ENCODE peak calls at places on chromosomes 1 and 21, in seven cellular contexts. L is cardiac muscle cell; B is A549; P is dorsolateral prefrontal cortex; V is CD8-positive, alpha-beta memory T cell; G is suprapubic skin; U is tibial artery. A is an unnamed sample.

GRCh38 chr1:228015276-228016180 is 8.7 kb downstream of the WNT3A start:
- DNase-seq in G (no peak), V (peak; percentile 35), L (peak; percentile 62), B (peak; percentile 48), P (no peak), U (no peak), A (no peak)

GRCh38 chr1:182192215-182192614 is 130.7 kb upstream of the ZNF648 start:
- DNase-seq in P (no peak), U (no peak), B (no peak), V (no peak), G (no peak), L (no peak), A (no peak)

GRCh38 chr21:20971296-20971921 is 26.8 kb upstream of the NCAM2 start:
- DNase-seq in P (peak; percentile 19), G (no peak), U (no peak), L (peak; percentile 72), B (no peak), V (no peak), A (peak; percentile 25)

GRCh38 chr1:153566414-153567371 is 1.0 kb upstream of the S100A2 start:
- DNase-seq in V (peak; percentile 89), G (peak; percentile 99), L (peak; percentile 98), B (peak; percentile 99), P (no peak), U (peak; percentile 98), A (peak; percentile 96)

GRCh38 chr1:112698366-112699310 is 8.3 kb downstream of the RHOC start:
- DNase-seq in L (no peak), P (no peak), G (no peak), U (no peak), V (peak; percentile 47), B (no peak), A (no peak)

GRCh38 chr1:43914576-43915525 is 18.8 kb upstream of the ARTN start:
- DNase-seq in V (no peak), P (no peak), G (no peak), U (no peak), B (no peak), L (no peak), A (no peak)

GRCh38 chr1:156160744-156161181 is 7.4 kb downstream of the SEMA4A start:
- DNase-seq in P (peak; percentile 88), G (peak; percentile 92), B (no peak), V (peak; percentile 70), U (peak; percentile 95), L (peak; percentile 78), A (peak; percentile 41)

GRCh38 chr1:201312298-201312697 is 29.0 kb downstream of the PKP1 start:
- DNase-seq in B (no peak), L (no peak), U (no peak), V (no peak), G (no peak), P (no peak), A (no peak)

GRCh38 chr1:42043182-42043581 is 110.0 kb upstream of the GUCA2B start:
- DNase-seq in G (no peak), V (no peak), L (peak; percentile 49), U (no peak), B (no peak), P (no peak), A (no peak)

GRCh38 chr1:232428781-232429530 is 201.0 kb downstream of the SIPA1L2 start:
- DNase-seq in B (no peak), L (peak; percentile 34), V (no peak), U (no peak), G (no peak), P (no peak), A (peak; percentile 26)

GRCh38 chr1:90387825-90388224 is 329.3 kb downstream of the BARHL2 start:
- DNase-seq in G (no peak), L (peak; percentile 40), U (peak; percentile 23), B (no peak), V (no peak), P (no peak), A (no peak)

GRCh38 chr1:215192306-215192705 is 109.8 kb downstream of the KCNK2 start:
- DNase-seq in G (no peak), B (no peak), P (no peak), L (no peak), U (no peak), V (no peak), A (peak; percentile 20)

GRCh38 chr1:64701886-64702285 is 43.0 kb upstream of the RAVER2 start:
- DNase-seq in G (no peak), V (no peak), L (peak; percentile 12), U (no peak), P (no peak), B (no peak), A (no peak)

GRCh38 chr1:6353948-6354658 is 39.5 kb downstream of the ACOT7 start:
- DNase-seq in B (no peak), G (no peak), P (no peak), V (no peak), U (no peak), L (peak; percentile 34), A (no peak)

GRCh38 chr1:151948506-151948905 is 39.2 kb upstream of the THEM4 start:
- DNase-seq in B (no peak), P (no peak), L (no peak), G (no peak), U (no peak), V (no peak), A (no peak)

GRCh38 chr1:8374356-8374755 is 56.4 kb downstream of the SLC45A1 start:
- DNase-seq in B (no peak), L (no peak), V (no peak), U (no peak), G (no peak), P (no peak), A (no peak)

GRCh38 chr1:43135857-43136781 is 36.0 kb downstream of the EBNA1BP2 start:
- DNase-seq in P (no peak), L (no peak), V (no peak), B (no peak), U (no peak), G (no peak), A (no peak)

GRCh38 chr1:178052650-178053461 is 41.0 kb upstream of the RASAL2 start:
- DNase-seq in L (peak; percentile 57), G (no peak), V (no peak), P (no peak), U (no peak), B (no peak), A (no peak)

GRCh38 chr1:36093226-36093625 is 4.5 kb downstream of the ADPRS start:
- DNase-seq in B (no peak), P (no peak), G (peak; percentile 50), U (no peak), V (no peak), L (no peak), A (no peak)

GRCh38 chr1:2623571-2624337 is 9.1 kb downstream of the MMEL1 start:
- DNase-seq in G (no peak), L (no peak), B (no peak), U (no peak), P (no peak), V (no peak), A (no peak)

GRCh38 chr1:112905420-112906154 is 50.4 kb downstream of the SLC16A1 start:
- DNase-seq in P (peak; percentile 71), L (peak; percentile 44), U (peak; percentile 31), V (no peak), G (no peak), B (no peak), A (no peak)

GRCh38 chr1:89167590-89168215 is 8.1 kb downstream of the GBP7 start:
- DNase-seq in P (no peak), B (no peak), G (no peak), V (no peak), L (peak; percentile 2), U (no peak), A (no peak)

GRCh38 chr1:87927391-87928073 is 598.9 kb downstream of the LMO4 start:
- DNase-seq in G (no peak), B (no peak), L (peak; percentile 3), P (no peak), U (no peak), V (no peak), A (no peak)

GRCh38 chr1:229769006-229769405 is 143.0 kb downstream of the URB2 start:
- DNase-seq in L (no peak), G (no peak), U (no peak), B (no peak), P (no peak), V (no peak), A (no peak)

GRCh38 chr21:32467291-32467690 is 54.8 kb downstream of the EVA1C start:
- DNase-seq in B (no peak), L (no peak), G (no peak), V (no peak), U (no peak), P (no peak), A (no peak)

GRCh38 chr1:239884776-239885175 is 206.9 kb upstream of the FMN2 start:
- DNase-seq in U (no peak), V (no peak), G (no peak), L (no peak), P (no peak), B (no peak), A (no peak)

GRCh38 chr1:78652019-78652560 is 2.5 kb downstream of the IFI44 start:
- DNase-seq in U (no peak), L (no peak), V (no peak), B (no peak), P (no peak), G (no peak), A (no peak)
- H3K4me3 ChIP-seq in U (peak overlapping the region; percentile 45), L (no peak overlapping the region), V (peak overlapping the region; percentile 58), B (no peak overlapping the region), P (peak overlapping the region; percentile 39), G (peak overlapping the region; percentile 41), A (peak overlapping the region; percentile 36)

GRCh38 chr1:60850084-60850483 is 232.3 kb upstream of the NFIA start:
- DNase-seq in V (no peak), G (no peak), U (no peak), L (no peak), P (no peak), B (no peak), A (no peak)

GRCh38 chr1:60847855-60848582 is 234.3 kb upstream of the NFIA start:
- DNase-seq in G (no peak), V (no peak), U (no peak), P (no peak), L (no peak), B (no peak), A (no peak)

GRCh38 chr1:60848583-60849188 is 233.7 kb upstream of the NFIA start:
- DNase-seq in L (peak; percentile 74), G (no peak), U (no peak), B (no peak), V (no peak), P (no peak), A (no peak)

GRCh38 chr1:60849401-60849800 is 233.0 kb upstream of the NFIA start:
- DNase-seq in L (no peak), U (no peak), P (no peak), G (no peak), V (no peak), B (no peak), A (no peak)
- H3K4me3 ChIP-seq in L (no peak overlapping the region), U (no peak overlapping the region), P (no peak overlapping the region), G (no peak overlapping the region), V (no peak overlapping the region), B (no peak overlapping the region), A (no peak overlapping the region)

GRCh38 chr1:224497714-224498573 is 63.3 kb upstream of the WDR26 start:
- DNase-seq in L (peak; percentile 76), P (no peak), V (peak; percentile 68), U (peak; percentile 33), B (no peak), G (no peak), A (peak; percentile 67)
- H3K4me3 ChIP-seq in L (no peak overlapping the region), P (no peak overlapping the region), V (no peak overlapping the region), U (no peak overlapping the region), B (no peak overlapping the region), G (no peak overlapping the region), A (no peak overlapping the region)

DNA sequence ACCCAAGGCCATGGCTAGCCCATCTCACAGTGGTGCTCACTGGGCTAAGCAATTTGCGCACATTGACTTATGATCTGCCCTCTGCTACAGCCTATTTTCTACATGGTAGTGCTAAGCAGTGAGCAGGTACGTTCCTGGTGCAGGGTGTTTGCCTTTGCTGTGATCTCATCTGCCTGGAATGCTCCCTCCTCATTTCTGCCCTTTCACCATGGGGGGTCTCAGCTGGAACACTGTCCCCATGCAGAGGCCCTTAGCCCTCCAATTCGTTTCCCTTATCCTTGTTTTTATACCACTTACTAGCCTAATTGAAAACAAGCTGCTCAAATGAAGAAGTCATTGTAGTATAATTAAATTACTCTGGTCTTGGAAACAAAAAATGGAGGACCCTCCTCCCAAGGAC is 2.0 kb upstream of the B3GALT5 start:
- DNase-seq in B (no peak), U (no peak), V (no peak), G (no peak), L (no peak), P (no peak), A (no peak)
- H3K4me3 ChIP-seq in B (no peak overlapping the region), U (no peak overlapping the region), V (no peak overlapping the region), G (no peak overlapping the region), L (no peak overlapping the region), P (no peak overlapping the region), A (no peak overlapping the region)

A was measured in skeletal muscle cell.